ENCODE peak calls at places on chromosomes 4 and X, in five cellular contexts. D is COR-L47; H is ELR; K is RKO; P is stimulated activated CD8-positive, alpha-beta memory T cell treated with anti-CD3 and anti-CD28 coated beads, Interleukin-15, amount 100 ng/mL, for 4 hours. C is an unnamed sample.
A peak's percentile ranks its signal among the peaks of the same experiment; 100 is the strongest.

GRCh38 chr4:119587796-119588195 is 40.8 kb downstream of the PDE5A start:
- DNase-seq in D (no peak), H (no peak), P (no peak), K (no peak), C (no peak)

GRCh38 chr4:51858605-51859211 is 15.8 kb downstream of the DCUN1D4 start:
- DNase-seq in K (no peak), D (peak; percentile 17), H (no peak), P (no peak), C (peak; percentile 85)

GRCh38 chr4:77074961-77075855 is 581 bp downstream of the CCNI start:
- DNase-seq in D (peak; percentile 16), P (peak; percentile 67), K (peak; percentile 85), H (peak; percentile 81), C (no peak)

GRCh38 chr4:99885063-99885664 is 9.1 kb downstream of the LAMTOR3 start:
- DNase-seq in D (peak; percentile 48), P (no peak), K (peak; percentile 69), H (peak; percentile 46), C (no peak)

GRCh38 chr4:173346074-173346473 is 11.9 kb upstream of the HMGB2 start:
- DNase-seq in D (no peak), H (peak; percentile 79), K (peak; percentile 65), P (no peak), C (no peak)

GRCh38 chrX:24260827-24261550 is 52.9 kb downstream of the SUPT20HL2 start:
- DNase-seq in K (no peak), D (no peak), H (peak; percentile 56), P (no peak), C (no peak)

GRCh38 chr4:107806196-107806595 is 18.5 kb upstream of the SGMS2 start:
- DNase-seq in K (no peak), P (no peak), H (no peak), D (no peak), C (no peak)

GRCh38 chrX:9845574-9845948 is 59.3 kb downstream of the SHROOM2 start:
- DNase-seq in H (no peak), D (no peak), K (no peak), P (no peak), C (no peak)

GRCh38 chrX:39449352-39449751 is 648.1 kb downstream of the MID1IP1 start:
- DNase-seq in P (no peak), D (no peak), H (no peak), K (no peak), C (no peak)

GRCh38 chrX:87900320-87900908 is 382.8 kb downstream of the KLHL4 start:
- DNase-seq in D (peak; percentile 1), H (peak; percentile 1), P (no peak), K (peak; percentile 16), C (no peak)

GRCh38 chr4:52588097-52588496 is 71.0 kb downstream of the USP46 start:
- DNase-seq in P (no peak), H (peak; percentile 36), D (no peak), K (peak; percentile 3), C (no peak)

GRCh38 chr4:173410106-173410505 is 11.2 kb upstream of the SCRG1 start:
- DNase-seq in H (no peak), P (no peak), D (no peak), K (no peak), C (no peak)

GRCh38 chr4:81690871-81691270 is 219.2 kb upstream of the RASGEF1B start:
- DNase-seq in K (no peak), P (no peak), D (no peak), H (no peak), C (no peak)

GRCh38 chr4:150232029-150232428 is 153.8 kb downstream of the DCLK2 start:
- DNase-seq in K (no peak), D (no peak), P (no peak), H (no peak), C (peak; percentile 75)

GRCh38 chr4:143400082-143400481 is 63.4 kb downstream of the GAB1 start:
- DNase-seq in K (no peak), D (no peak), H (no peak), P (no peak), C (no peak)

GRCh38 chrX:150863191-150863590 is 35.3 kb downstream of the CD99L2 start:
- DNase-seq in D (no peak), H (no peak), K (no peak), P (no peak), C (no peak)

GRCh38 chr4:185120631-185120946 is 22.5 kb upstream of the SLC25A4 start:
- DNase-seq in D (no peak), P (no peak), K (no peak), H (no peak), C (no peak)

GRCh38 chrX:15165832-15166231 is 104.1 kb downstream of the ASB9 start:
- DNase-seq in P (no peak), K (no peak), H (no peak), D (no peak), C (no peak)

GRCh38 chrX:49039598-49040375 is 3.4 kb downstream of the TFE3 start:
- DNase-seq in P (peak; percentile 24), H (peak; percentile 95), D (peak; percentile 32), K (peak; percentile 91), C (no peak)

GRCh38 chr4:137514401-137515116 is 17.7 kb downstream of the PCDH18 start:
- DNase-seq in P (no peak), H (no peak), D (no peak), K (no peak), C (no peak)

GRCh38 chr4:7141151-7141550 is 51.2 kb upstream of the SORCS2 start:
- DNase-seq in P (no peak), D (no peak), H (no peak), K (no peak), C (no peak)

GRCh38 chr4:183637461-183637860 is 21.5 kb downstream of the RWDD4 start:
- DNase-seq in P (no peak), K (peak; percentile 52), H (peak; percentile 68), D (no peak), C (no peak)

GRCh38 chr4:140330311-140330900 is 43.0 kb upstream of the SCOC start:
- DNase-seq in P (no peak), H (peak; percentile 59), K (peak; percentile 61), D (no peak), C (no peak)

GRCh38 chrX:1448793-1449580 is 3.7 kb downstream of the ASMTL start:
- DNase-seq in P (no peak), H (no peak), D (no peak), K (no peak), C (no peak)

GRCh38 chrX:1086444-1087409 is 125.7 kb downstream of the CRLF2 start:
- DNase-seq in P (no peak), D (no peak), H (peak; percentile 23), K (peak; percentile 78), C (no peak)